ENCODE peak calls at places on chromosomes 4 and X, in nine cellular contexts. One of them, this sample, is unnamed.

GRCh38 chr4:85152490-85152889 is 186.0 kb upstream of the WDFY3 start:
- DNase-seq in stimulated activated CD8-positive, alpha-beta memory T cell treated with anti-CD3 and anti-CD28 coated beads, Interleukin-12 subunit alpha, Interleukin-12 subunit beta, amount 100 ng/mL, for 1 hour: no peak
- DNase-seq in NCI-H2029 treated with DMSO at 0.1 percent for 48 hours: no peak
- DNase-seq in activated T-helper 9 cell treated with anti-CD3 and anti-CD28 coated beads, Interleukin-2, amount 50 U/mL, for 16 hours: no peak
- DNase-seq in amniotic epithelial cell: no peak
- DNase-seq in naive thymus-derived CD8-positive, alpha-beta T cell: no peak
- DNase-seq in amniotic stem cell: no peak
- DNase-seq in esophagus muscularis mucosa: no peak
- DNase-seq in OCI-LY7: no peak
- DNase-seq in this sample: no peak

GRCh38 chr4:96146686-96147085 is 306.8 kb downstream of the PDHA2 start:
- DNase-seq in stimulated activated CD8-positive, alpha-beta memory T cell treated with anti-CD3 and anti-CD28 coated beads, Interleukin-12 subunit alpha, Interleukin-12 subunit beta, amount 100 ng/mL, for 1 hour: no peak
- DNase-seq in NCI-H2029 treated with DMSO at 0.1 percent for 48 hours: no peak
- DNase-seq in activated T-helper 9 cell treated with anti-CD3 and anti-CD28 coated beads, Interleukin-2, amount 50 U/mL, for 16 hours: no peak
- DNase-seq in amniotic epithelial cell: no peak
- DNase-seq in naive thymus-derived CD8-positive, alpha-beta T cell: no peak
- DNase-seq in amniotic stem cell: no peak
- DNase-seq in esophagus muscularis mucosa: no peak
- DNase-seq in OCI-LY7: no peak
- DNase-seq in this sample: no peak

GRCh38 chrX:40867352-40867751 is 132.0 kb upstream of the MED14 start:
- DNase-seq in stimulated activated CD8-positive, alpha-beta memory T cell treated with anti-CD3 and anti-CD28 coated beads, Interleukin-12 subunit alpha, Interleukin-12 subunit beta, amount 100 ng/mL, for 1 hour: no peak
- DNase-seq in NCI-H2029 treated with DMSO at 0.1 percent for 48 hours: no peak
- DNase-seq in activated T-helper 9 cell treated with anti-CD3 and anti-CD28 coated beads, Interleukin-2, amount 50 U/mL, for 16 hours: no peak
- DNase-seq in amniotic epithelial cell: peak
- DNase-seq in naive thymus-derived CD8-positive, alpha-beta T cell: no peak
- DNase-seq in amniotic stem cell: no peak
- DNase-seq in esophagus muscularis mucosa: no peak
- DNase-seq in OCI-LY7: no peak
- DNase-seq in this sample: no peak

GRCh38 chrX:154295664-154296310 is at the start of gene TKTL1:
- DNase-seq in stimulated activated CD8-positive, alpha-beta memory T cell treated with anti-CD3 and anti-CD28 coated beads, Interleukin-12 subunit alpha, Interleukin-12 subunit beta, amount 100 ng/mL, for 1 hour: no peak
- DNase-seq in NCI-H2029 treated with DMSO at 0.1 percent for 48 hours: no peak
- DNase-seq in activated T-helper 9 cell treated with anti-CD3 and anti-CD28 coated beads, Interleukin-2, amount 50 U/mL, for 16 hours: no peak
- DNase-seq in amniotic epithelial cell: no peak
- DNase-seq in naive thymus-derived CD8-positive, alpha-beta T cell: no peak
- DNase-seq in amniotic stem cell: no peak
- DNase-seq in esophagus muscularis mucosa: no peak
- DNase-seq in OCI-LY7: no peak
- DNase-seq in this sample: no peak

GRCh38 chrX:9642270-9642995 is 123.2 kb downstream of the GPR143 start:
- DNase-seq in stimulated activated CD8-positive, alpha-beta memory T cell treated with anti-CD3 and anti-CD28 coated beads, Interleukin-12 subunit alpha, Interleukin-12 subunit beta, amount 100 ng/mL, for 1 hour: no peak
- DNase-seq in NCI-H2029 treated with DMSO at 0.1 percent for 48 hours: no peak
- DNase-seq in activated T-helper 9 cell treated with anti-CD3 and anti-CD28 coated beads, Interleukin-2, amount 50 U/mL, for 16 hours: no peak
- DNase-seq in amniotic epithelial cell: no peak
- DNase-seq in naive thymus-derived CD8-positive, alpha-beta T cell: no peak
- DNase-seq in amniotic stem cell: no peak
- DNase-seq in esophagus muscularis mucosa: no peak
- DNase-seq in OCI-LY7: no peak
- DNase-seq in this sample: no peak

GRCh38 chr4:8831221-8832129 is 40.2 kb downstream of the HMX1 start:
- DNase-seq in stimulated activated CD8-positive, alpha-beta memory T cell treated with anti-CD3 and anti-CD28 coated beads, Interleukin-12 subunit alpha, Interleukin-12 subunit beta, amount 100 ng/mL, for 1 hour: no peak
- DNase-seq in NCI-H2029 treated with DMSO at 0.1 percent for 48 hours: no peak
- DNase-seq in activated T-helper 9 cell treated with anti-CD3 and anti-CD28 coated beads, Interleukin-2, amount 50 U/mL, for 16 hours: no peak
- DNase-seq in amniotic epithelial cell: no peak
- DNase-seq in naive thymus-derived CD8-positive, alpha-beta T cell: peak
- DNase-seq in amniotic stem cell: no peak
- DNase-seq in esophagus muscularis mucosa: no peak
- DNase-seq in OCI-LY7: no peak
- DNase-seq in this sample: peak

GRCh38 chr4:24211821-24212220 is 322.0 kb upstream of the PPARGC1A start:
- DNase-seq in stimulated activated CD8-positive, alpha-beta memory T cell treated with anti-CD3 and anti-CD28 coated beads, Interleukin-12 subunit alpha, Interleukin-12 subunit beta, amount 100 ng/mL, for 1 hour: no peak
- DNase-seq in NCI-H2029 treated with DMSO at 0.1 percent for 48 hours: no peak
- DNase-seq in activated T-helper 9 cell treated with anti-CD3 and anti-CD28 coated beads, Interleukin-2, amount 50 U/mL, for 16 hours: no peak
- DNase-seq in amniotic epithelial cell: no peak
- DNase-seq in naive thymus-derived CD8-positive, alpha-beta T cell: no peak
- DNase-seq in amniotic stem cell: no peak
- DNase-seq in esophagus muscularis mucosa: peak
- DNase-seq in OCI-LY7: no peak
- DNase-seq in this sample: no peak

GRCh38 chr4:8117278-8117682 is 41.3 kb downstream of the ABLIM2 start:
- DNase-seq in stimulated activated CD8-positive, alpha-beta memory T cell treated with anti-CD3 and anti-CD28 coated beads, Interleukin-12 subunit alpha, Interleukin-12 subunit beta, amount 100 ng/mL, for 1 hour: no peak
- DNase-seq in NCI-H2029 treated with DMSO at 0.1 percent for 48 hours: no peak
- DNase-seq in activated T-helper 9 cell treated with anti-CD3 and anti-CD28 coated beads, Interleukin-2, amount 50 U/mL, for 16 hours: no peak
- DNase-seq in amniotic epithelial cell: peak
- DNase-seq in naive thymus-derived CD8-positive, alpha-beta T cell: no peak
- DNase-seq in amniotic stem cell: no peak
- DNase-seq in esophagus muscularis mucosa: no peak
- DNase-seq in OCI-LY7: peak
- DNase-seq in this sample: peak

GRCh38 chrX:135432881-135433521 is 11.3 kb downstream of the SMIM10L2A start:
- DNase-seq in stimulated activated CD8-positive, alpha-beta memory T cell treated with anti-CD3 and anti-CD28 coated beads, Interleukin-12 subunit alpha, Interleukin-12 subunit beta, amount 100 ng/mL, for 1 hour: no peak
- DNase-seq in NCI-H2029 treated with DMSO at 0.1 percent for 48 hours: peak
- DNase-seq in activated T-helper 9 cell treated with anti-CD3 and anti-CD28 coated beads, Interleukin-2, amount 50 U/mL, for 16 hours: no peak
- DNase-seq in amniotic epithelial cell: no peak
- DNase-seq in naive thymus-derived CD8-positive, alpha-beta T cell: no peak
- DNase-seq in amniotic stem cell: no peak
- DNase-seq in esophagus muscularis mucosa: no peak
- DNase-seq in OCI-LY7: no peak
- DNase-seq in this sample: no peak

GRCh38 chrX:27679281-27679680 is 89.1 kb downstream of the DCAF8L2 start:
- DNase-seq in stimulated activated CD8-positive, alpha-beta memory T cell treated with anti-CD3 and anti-CD28 coated beads, Interleukin-12 subunit alpha, Interleukin-12 subunit beta, amount 100 ng/mL, for 1 hour: no peak
- DNase-seq in NCI-H2029 treated with DMSO at 0.1 percent for 48 hours: no peak
- DNase-seq in activated T-helper 9 cell treated with anti-CD3 and anti-CD28 coated beads, Interleukin-2, amount 50 U/mL, for 16 hours: no peak
- DNase-seq in amniotic epithelial cell: no peak
- DNase-seq in naive thymus-derived CD8-positive, alpha-beta T cell: no peak
- DNase-seq in amniotic stem cell: no peak
- DNase-seq in esophagus muscularis mucosa: no peak
- DNase-seq in OCI-LY7: no peak
- DNase-seq in this sample: no peak

GRCh38 chrX:154486052-154486395 is 391 bp downstream of the UBL4A start:
- DNase-seq in stimulated activated CD8-positive, alpha-beta memory T cell treated with anti-CD3 and anti-CD28 coated beads, Interleukin-12 subunit alpha, Interleukin-12 subunit beta, amount 100 ng/mL, for 1 hour: no peak
- DNase-seq in NCI-H2029 treated with DMSO at 0.1 percent for 48 hours: no peak
- DNase-seq in activated T-helper 9 cell treated with anti-CD3 and anti-CD28 coated beads, Interleukin-2, amount 50 U/mL, for 16 hours: no peak
- DNase-seq in amniotic epithelial cell: no peak
- DNase-seq in naive thymus-derived CD8-positive, alpha-beta T cell: no peak
- DNase-seq in amniotic stem cell: no peak
- DNase-seq in esophagus muscularis mucosa: no peak
- DNase-seq in OCI-LY7: peak
- DNase-seq in this sample: peak

GRCh38 chr4:19399001-19399400 is 852.7 kb upstream of the SLIT2 start:
- DNase-seq in stimulated activated CD8-positive, alpha-beta memory T cell treated with anti-CD3 and anti-CD28 coated beads, Interleukin-12 subunit alpha, Interleukin-12 subunit beta, amount 100 ng/mL, for 1 hour: no peak
- DNase-seq in NCI-H2029 treated with DMSO at 0.1 percent for 48 hours: no peak
- DNase-seq in activated T-helper 9 cell treated with anti-CD3 and anti-CD28 coated beads, Interleukin-2, amount 50 U/mL, for 16 hours: no peak
- DNase-seq in amniotic epithelial cell: no peak
- DNase-seq in naive thymus-derived CD8-positive, alpha-beta T cell: no peak
- DNase-seq in amniotic stem cell: no peak
- DNase-seq in esophagus muscularis mucosa: no peak
- DNase-seq in OCI-LY7: no peak
- DNase-seq in this sample: no peak

GRCh38 chr4:93791570-93792195 is 36.9 kb upstream of the ATOH1 start:
- DNase-seq in stimulated activated CD8-positive, alpha-beta memory T cell treated with anti-CD3 and anti-CD28 coated beads, Interleukin-12 subunit alpha, Interleukin-12 subunit beta, amount 100 ng/mL, for 1 hour: no peak
- DNase-seq in NCI-H2029 treated with DMSO at 0.1 percent for 48 hours: peak
- DNase-seq in activated T-helper 9 cell treated with anti-CD3 and anti-CD28 coated beads, Interleukin-2, amount 50 U/mL, for 16 hours: no peak
- DNase-seq in amniotic epithelial cell: peak
- DNase-seq in naive thymus-derived CD8-positive, alpha-beta T cell: no peak
- DNase-seq in amniotic stem cell: no peak
- DNase-seq in esophagus muscularis mucosa: no peak
- DNase-seq in OCI-LY7: peak
- DNase-seq in this sample: peak

GRCh38 chrX:97740886-97741285 is 857.2 kb downstream of the RPA4 start:
- DNase-seq in stimulated activated CD8-positive, alpha-beta memory T cell treated with anti-CD3 and anti-CD28 coated beads, Interleukin-12 subunit alpha, Interleukin-12 subunit beta, amount 100 ng/mL, for 1 hour: no peak
- DNase-seq in NCI-H2029 treated with DMSO at 0.1 percent for 48 hours: no peak
- DNase-seq in activated T-helper 9 cell treated with anti-CD3 and anti-CD28 coated beads, Interleukin-2, amount 50 U/mL, for 16 hours: no peak
- DNase-seq in amniotic epithelial cell: no peak
- DNase-seq in naive thymus-derived CD8-positive, alpha-beta T cell: no peak
- DNase-seq in amniotic stem cell: no peak
- DNase-seq in esophagus muscularis mucosa: no peak
- DNase-seq in OCI-LY7: no peak
- DNase-seq in this sample: no peak

GRCh38 chrX:9466115-9466495 is 1.2 kb downstream of the TBL1X start:
- DNase-seq in stimulated activated CD8-positive, alpha-beta memory T cell treated with anti-CD3 and anti-CD28 coated beads, Interleukin-12 subunit alpha, Interleukin-12 subunit beta, amount 100 ng/mL, for 1 hour: no peak
- DNase-seq in NCI-H2029 treated with DMSO at 0.1 percent for 48 hours: no peak
- DNase-seq in activated T-helper 9 cell treated with anti-CD3 and anti-CD28 coated beads, Interleukin-2, amount 50 U/mL, for 16 hours: no peak
- DNase-seq in amniotic epithelial cell: no peak
- DNase-seq in naive thymus-derived CD8-positive, alpha-beta T cell: no peak
- DNase-seq in amniotic stem cell: no peak
- DNase-seq in esophagus muscularis mucosa: no peak
- DNase-seq in OCI-LY7: peak
- DNase-seq in this sample: peak

GRCh38 chrX:40314070-40314469 is 216.3 kb upstream of the BCOR start:
- DNase-seq in stimulated activated CD8-positive, alpha-beta memory T cell treated with anti-CD3 and anti-CD28 coated beads, Interleukin-12 subunit alpha, Interleukin-12 subunit beta, amount 100 ng/mL, for 1 hour: no peak
- DNase-seq in NCI-H2029 treated with DMSO at 0.1 percent for 48 hours: no peak
- DNase-seq in activated T-helper 9 cell treated with anti-CD3 and anti-CD28 coated beads, Interleukin-2, amount 50 U/mL, for 16 hours: no peak
- DNase-seq in amniotic epithelial cell: no peak
- DNase-seq in naive thymus-derived CD8-positive, alpha-beta T cell: no peak
- DNase-seq in amniotic stem cell: no peak
- DNase-seq in esophagus muscularis mucosa: no peak
- DNase-seq in OCI-LY7: no peak
- DNase-seq in this sample: no peak

GRCh38 chr4:3320361-3321023 is 27.7 kb downstream of the RGS12 start:
- DNase-seq in stimulated activated CD8-positive, alpha-beta memory T cell treated with anti-CD3 and anti-CD28 coated beads, Interleukin-12 subunit alpha, Interleukin-12 subunit beta, amount 100 ng/mL, for 1 hour: no peak
- DNase-seq in NCI-H2029 treated with DMSO at 0.1 percent for 48 hours: peak
- DNase-seq in activated T-helper 9 cell treated with anti-CD3 and anti-CD28 coated beads, Interleukin-2, amount 50 U/mL, for 16 hours: no peak
- DNase-seq in amniotic epithelial cell: no peak
- DNase-seq in naive thymus-derived CD8-positive, alpha-beta T cell: no peak
- DNase-seq in amniotic stem cell: no peak
- DNase-seq in esophagus muscularis mucosa: no peak
- DNase-seq in OCI-LY7: no peak
- DNase-seq in this sample: no peak

GRCh38 chr4:147371661-147372060 is 109.2 kb upstream of the EDNRA start:
- DNase-seq in stimulated activated CD8-positive, alpha-beta memory T cell treated with anti-CD3 and anti-CD28 coated beads, Interleukin-12 subunit alpha, Interleukin-12 subunit beta, amount 100 ng/mL, for 1 hour: no peak
- DNase-seq in NCI-H2029 treated with DMSO at 0.1 percent for 48 hours: no peak
- DNase-seq in activated T-helper 9 cell treated with anti-CD3 and anti-CD28 coated beads, Interleukin-2, amount 50 U/mL, for 16 hours: no peak
- DNase-seq in amniotic epithelial cell: peak
- DNase-seq in naive thymus-derived CD8-positive, alpha-beta T cell: no peak
- DNase-seq in amniotic stem cell: no peak
- DNase-seq in esophagus muscularis mucosa: no peak
- DNase-seq in OCI-LY7: no peak
- DNase-seq in this sample: no peak

GRCh38 chr4:87529187-87529586 is at the start of gene SPARCL1:
- DNase-seq in stimulated activated CD8-positive, alpha-beta memory T cell treated with anti-CD3 and anti-CD28 coated beads, Interleukin-12 subunit alpha, Interleukin-12 subunit beta, amount 100 ng/mL, for 1 hour: no peak
- DNase-seq in NCI-H2029 treated with DMSO at 0.1 percent for 48 hours: no peak
- DNase-seq in activated T-helper 9 cell treated with anti-CD3 and anti-CD28 coated beads, Interleukin-2, amount 50 U/mL, for 16 hours: no peak
- DNase-seq in amniotic epithelial cell: no peak
- DNase-seq in naive thymus-derived CD8-positive, alpha-beta T cell: no peak
- DNase-seq in amniotic stem cell: no peak
- DNase-seq in esophagus muscularis mucosa: no peak
- DNase-seq in OCI-LY7: no peak
- DNase-seq in this sample: peak

GRCh38 chr4:648579-649292 is 23.4 kb downstream of the PDE6B start:
- DNase-seq in stimulated activated CD8-positive, alpha-beta memory T cell treated with anti-CD3 and anti-CD28 coated beads, Interleukin-12 subunit alpha, Interleukin-12 subunit beta, amount 100 ng/mL, for 1 hour: no peak
- DNase-seq in NCI-H2029 treated with DMSO at 0.1 percent for 48 hours: no peak
- DNase-seq in activated T-helper 9 cell treated with anti-CD3 and anti-CD28 coated beads, Interleukin-2, amount 50 U/mL, for 16 hours: no peak
- DNase-seq in amniotic epithelial cell: no peak
- DNase-seq in naive thymus-derived CD8-positive, alpha-beta T cell: no peak
- DNase-seq in amniotic stem cell: no peak
- DNase-seq in esophagus muscularis mucosa: no peak
- DNase-seq in OCI-LY7: no peak
- DNase-seq in this sample: no peak

GRCh38 chr4:38230821-38231583 is 270.8 kb downstream of the PTTG2 start:
- DNase-seq in stimulated activated CD8-positive, alpha-beta memory T cell treated with anti-CD3 and anti-CD28 coated beads, Interleukin-12 subunit alpha, Interleukin-12 subunit beta, amount 100 ng/mL, for 1 hour: no peak
- DNase-seq in NCI-H2029 treated with DMSO at 0.1 percent for 48 hours: no peak
- DNase-seq in activated T-helper 9 cell treated with anti-CD3 and anti-CD28 coated beads, Interleukin-2, amount 50 U/mL, for 16 hours: no peak
- DNase-seq in amniotic epithelial cell: no peak
- DNase-seq in naive thymus-derived CD8-positive, alpha-beta T cell: no peak
- DNase-seq in amniotic stem cell: no peak
- DNase-seq in esophagus muscularis mucosa: peak
- DNase-seq in OCI-LY7: no peak
- DNase-seq in this sample: no peak

GRCh38 chr4:72602396-72602795 is 33.4 kb upstream of the ADAMTS3 start:
- DNase-seq in stimulated activated CD8-positive, alpha-beta memory T cell treated with anti-CD3 and anti-CD28 coated beads, Interleukin-12 subunit alpha, Interleukin-12 subunit beta, amount 100 ng/mL, for 1 hour: no peak
- DNase-seq in NCI-H2029 treated with DMSO at 0.1 percent for 48 hours: no peak
- DNase-seq in activated T-helper 9 cell treated with anti-CD3 and anti-CD28 coated beads, Interleukin-2, amount 50 U/mL, for 16 hours: no peak
- DNase-seq in amniotic epithelial cell: no peak
- DNase-seq in naive thymus-derived CD8-positive, alpha-beta T cell: no peak
- DNase-seq in amniotic stem cell: no peak
- DNase-seq in esophagus muscularis mucosa: no peak
- DNase-seq in OCI-LY7: no peak
- DNase-seq in this sample: no peak

GRCh38 chrX:23434356-23434884 is 99.8 kb downstream of the PTCHD1 start:
- DNase-seq in stimulated activated CD8-positive, alpha-beta memory T cell treated with anti-CD3 and anti-CD28 coated beads, Interleukin-12 subunit alpha, Interleukin-12 subunit beta, amount 100 ng/mL, for 1 hour: no peak
- DNase-seq in NCI-H2029 treated with DMSO at 0.1 percent for 48 hours: no peak
- DNase-seq in activated T-helper 9 cell treated with anti-CD3 and anti-CD28 coated beads, Interleukin-2, amount 50 U/mL, for 16 hours: no peak
- DNase-seq in amniotic epithelial cell: no peak
- DNase-seq in naive thymus-derived CD8-positive, alpha-beta T cell: no peak
- DNase-seq in amniotic stem cell: no peak
- DNase-seq in esophagus muscularis mucosa: no peak
- DNase-seq in OCI-LY7: no peak
- DNase-seq in this sample: peak

GRCh38 chrX:28549839-28550238 is 37.4 kb upstream of the IL1RAPL1 start:
- DNase-seq in stimulated activated CD8-positive, alpha-beta memory T cell treated with anti-CD3 and anti-CD28 coated beads, Interleukin-12 subunit alpha, Interleukin-12 subunit beta, amount 100 ng/mL, for 1 hour: no peak
- DNase-seq in NCI-H2029 treated with DMSO at 0.1 percent for 48 hours: no peak
- DNase-seq in activated T-helper 9 cell treated with anti-CD3 and anti-CD28 coated beads, Interleukin-2, amount 50 U/mL, for 16 hours: no peak
- DNase-seq in amniotic epithelial cell: no peak
- DNase-seq in naive thymus-derived CD8-positive, alpha-beta T cell: no peak
- DNase-seq in amniotic stem cell: no peak
- DNase-seq in esophagus muscularis mucosa: no peak
- DNase-seq in OCI-LY7: no peak
- DNase-seq in this sample: no peak

GRCh38 chrX:101602077-101602476 is 15.7 kb downstream of the ARMCX6 start:
- DNase-seq in stimulated activated CD8-positive, alpha-beta memory T cell treated with anti-CD3 and anti-CD28 coated beads, Interleukin-12 subunit alpha, Interleukin-12 subunit beta, amount 100 ng/mL, for 1 hour: no peak
- DNase-seq in NCI-H2029 treated with DMSO at 0.1 percent for 48 hours: no peak
- DNase-seq in activated T-helper 9 cell treated with anti-CD3 and anti-CD28 coated beads, Interleukin-2, amount 50 U/mL, for 16 hours: no peak
- DNase-seq in amniotic epithelial cell: no peak
- DNase-seq in naive thymus-derived CD8-positive, alpha-beta T cell: no peak
- DNase-seq in amniotic stem cell: no peak
- DNase-seq in esophagus muscularis mucosa: no peak
- DNase-seq in OCI-LY7: no peak
- DNase-seq in this sample: no peak

GRCh38 chr4:140296871-140297570 is 76.4 kb upstream of the SCOC start:
- DNase-seq in stimulated activated CD8-positive, alpha-beta memory T cell treated with anti-CD3 and anti-CD28 coated beads, Interleukin-12 subunit alpha, Interleukin-12 subunit beta, amount 100 ng/mL, for 1 hour: no peak
- DNase-seq in NCI-H2029 treated with DMSO at 0.1 percent for 48 hours: peak
- DNase-seq in activated T-helper 9 cell treated with anti-CD3 and anti-CD28 coated beads, Interleukin-2, amount 50 U/mL, for 16 hours: no peak
- DNase-seq in amniotic epithelial cell: peak
- DNase-seq in naive thymus-derived CD8-positive, alpha-beta T cell: no peak
- DNase-seq in amniotic stem cell: no peak
- DNase-seq in esophagus muscularis mucosa: no peak
- DNase-seq in OCI-LY7: no peak
- DNase-seq in this sample: no peak